ENCODE peak calls at places on chromosomes 4 and X, in four cellular contexts. M is HCT116, E is H1, Z is HepG2. R is an unnamed sample.

GRCh38 chr4:80035336-80035735 is 37.7 kb downstream of the ANTXR2 start:
- DNase-seq in M (no peak), E (no peak), Z (peak), R (no peak)

GRCh38 chr4:26088433-26088928 is 174.5 kb downstream of the SMIM20 start:
- DNase-seq in M (no peak), E (no peak), Z (no peak), R (no peak)

GRCh38 chr4:146379744-146380143 is 142.0 kb downstream of the SLC10A7 start:
- DNase-seq in M (no peak), E (no peak), Z (peak), R (no peak)

GRCh38 chr4:156754832-156755570 is 216.6 kb downstream of the PDGFC start:
- DNase-seq in M (no peak), E (no peak), Z (no peak), R (no peak)

GRCh38 chrX:386768-387575 is at the start of gene PPP2R3B:
- DNase-seq in M (peak), E (peak), Z (peak), R (peak)

GRCh38 chr4:146224331-146224966 is 10.1 kb downstream of the REELD1 start:
- DNase-seq in M (no peak), E (no peak), Z (no peak), R (no peak)

GRCh38 chr4:74793757-74794340 is 474 bp downstream of the BTC start:
- DNase-seq in M (no peak), E (peak), Z (peak), R (no peak)

GRCh38 chr4:122224348-122224747 is 72.2 kb downstream of the BLTP1 start:
- DNase-seq in M (no peak), E (no peak), Z (no peak), R (peak)

GRCh38 chr4:173167793-173168395 is 717 bp upstream of the GALNT7 start:
- DNase-seq in M (peak), E (no peak), Z (no peak), R (peak)

GRCh38 chr4:93834371-93835066 is 6.0 kb downstream of the ATOH1 start:
- DNase-seq in M (no peak), E (peak), Z (no peak), R (no peak)

GRCh38 chr4:163269874-163270273 is 62.5 kb downstream of the NPY1R start:
- DNase-seq in M (no peak), E (no peak), Z (no peak), R (peak)

GRCh38 chrX:129755779-129756650 is 17.2 kb downstream of the XPNPEP2 start:
- DNase-seq in M (no peak), E (no peak), Z (no peak), R (peak)

GRCh38 chr4:47209833-47210232 is 178.5 kb downstream of the GABRB1 start:
- DNase-seq in M (no peak), E (no peak), Z (no peak), R (no peak)
- TF ChIP-seq FOSL1 in M (no peak), E (no peak), Z (no peak), R (no peak)

DNA sequence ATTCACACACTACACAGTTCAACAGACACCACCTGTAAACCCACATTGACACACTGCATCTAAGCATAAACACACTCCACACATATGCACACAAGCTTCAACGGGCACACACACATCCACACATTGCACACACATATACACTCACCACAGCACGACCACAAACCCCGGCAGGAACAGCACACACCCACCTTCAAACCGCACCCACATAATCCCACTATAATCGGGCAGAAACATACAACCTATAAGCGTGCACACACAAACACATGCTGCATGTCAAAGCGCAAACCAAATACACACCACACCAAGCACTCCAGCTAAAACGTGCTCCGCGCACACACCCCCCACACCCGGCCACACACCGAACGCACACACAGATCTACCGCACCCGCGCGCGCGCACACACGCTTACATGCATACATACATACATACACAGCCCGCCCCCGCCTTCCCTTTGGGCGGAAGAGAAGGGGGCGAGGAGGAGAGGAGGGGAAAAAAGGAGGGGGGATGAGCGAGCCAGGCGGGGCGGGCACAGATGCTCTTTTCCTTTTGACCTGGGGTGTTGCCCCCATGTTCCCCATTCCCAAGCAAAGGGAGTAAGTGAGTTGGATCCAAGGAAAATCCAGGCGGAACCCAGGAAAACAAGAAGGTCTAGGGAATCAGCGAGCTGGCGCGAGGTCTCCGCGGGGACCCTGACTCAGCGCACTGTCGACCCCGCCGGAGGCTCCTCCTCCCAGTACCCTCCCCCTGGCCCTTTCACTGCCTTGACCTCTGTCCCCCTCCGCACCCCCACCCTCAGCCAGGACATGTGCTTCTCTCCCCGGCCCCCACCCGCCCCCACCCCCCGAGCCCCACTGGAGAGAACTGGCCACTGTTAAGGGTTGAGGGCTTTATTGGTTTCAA is 9.9 kb downstream of the ARHGAP36 start:
- DNase-seq in M (no peak), E (peak), Z (no peak), R (no peak)
- TF ChIP-seq FOSL1 in M (no peak), E (no peak), Z (no peak), R (no peak)

DNA sequence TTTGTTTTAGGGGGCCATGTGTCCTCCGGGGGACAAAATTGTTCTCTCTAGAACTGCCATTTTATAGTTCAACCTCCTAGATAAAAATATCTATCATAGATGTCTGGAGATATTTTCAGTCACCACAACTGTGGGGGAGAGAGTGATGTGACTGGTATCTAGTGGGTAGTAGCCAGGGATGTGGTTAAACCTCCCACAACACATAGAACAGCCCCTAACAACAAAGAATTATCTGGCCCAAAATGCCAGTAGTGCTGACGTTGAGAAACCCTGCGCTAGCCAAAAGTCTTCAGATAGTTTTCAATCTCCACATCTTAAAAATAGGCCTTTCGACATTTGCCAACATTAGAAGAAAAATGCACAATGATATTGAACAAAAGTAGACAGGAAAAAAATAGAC is 19.0 kb upstream of the SUPT20HL2 start:
- DNase-seq in M (no peak), E (no peak), Z (no peak), R (no peak)
- TF ChIP-seq FOSL1 in M (no peak), E (no peak), Z (no peak), R (no peak)

DNA sequence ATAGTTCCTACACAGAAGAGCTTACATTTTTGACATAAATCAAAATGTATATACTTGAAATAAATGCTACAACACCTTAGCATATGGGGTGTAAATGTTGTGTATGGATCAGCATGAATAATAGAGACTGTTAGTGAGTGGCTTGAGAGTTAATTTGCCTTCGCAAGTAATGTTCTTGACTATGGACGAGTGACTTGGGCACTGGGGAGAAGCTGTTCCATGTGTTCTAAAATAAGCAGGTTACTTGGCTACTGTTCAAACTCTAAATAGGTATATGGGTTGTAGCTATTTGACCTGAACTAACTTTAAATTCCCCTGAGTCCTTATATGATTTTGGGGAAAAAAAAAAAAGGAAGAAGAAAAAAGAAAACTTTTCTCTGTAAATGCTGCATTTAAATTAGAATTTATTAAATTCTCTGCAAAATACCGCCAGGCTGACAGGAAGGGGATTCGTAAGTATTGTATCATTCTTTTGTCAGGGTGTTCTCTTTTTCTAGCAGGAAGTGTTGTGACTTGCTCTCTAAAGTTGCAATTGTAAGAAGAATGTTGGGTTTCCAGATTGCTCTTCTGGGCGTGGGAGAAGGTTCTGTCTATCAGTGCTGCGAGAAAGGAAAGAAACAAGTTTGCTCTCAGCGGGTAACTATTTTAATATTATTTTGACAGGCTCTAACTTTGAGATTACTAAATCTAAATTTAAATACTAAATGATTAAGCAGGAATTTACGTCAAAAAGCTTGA is 32.2 kb downstream of the PLS3 start:
- DNase-seq in M (no peak), E (no peak), Z (no peak), R (no peak)
- TF ChIP-seq FOSL1 in M (no peak), E (no peak), Z (no peak), R (no peak)

DNA sequence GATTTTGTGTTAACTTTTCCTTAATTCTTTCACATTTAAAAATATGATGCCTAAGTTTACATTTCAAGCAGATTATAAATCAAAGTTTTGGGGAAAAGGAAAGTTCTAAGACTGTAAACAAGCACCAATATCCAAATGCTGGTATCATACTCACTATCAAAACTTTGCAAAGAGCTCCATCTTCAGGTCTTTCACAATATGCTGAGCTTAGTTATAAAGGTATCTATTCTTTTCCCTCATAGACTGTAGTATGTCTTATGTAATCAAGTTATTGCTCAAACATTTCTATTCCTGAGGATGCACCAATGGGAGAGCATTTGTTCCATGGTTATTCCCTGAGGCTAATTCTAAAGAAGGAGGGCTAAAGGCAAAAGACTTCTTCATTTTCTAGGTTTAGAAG is 207.9 kb upstream of the FAM241A start:
- DNase-seq in M (peak), E (no peak), Z (peak), R (no peak)
- TF ChIP-seq FOSL1 in M (no peak), E (no peak), Z (no peak), R (no peak)

DNA sequence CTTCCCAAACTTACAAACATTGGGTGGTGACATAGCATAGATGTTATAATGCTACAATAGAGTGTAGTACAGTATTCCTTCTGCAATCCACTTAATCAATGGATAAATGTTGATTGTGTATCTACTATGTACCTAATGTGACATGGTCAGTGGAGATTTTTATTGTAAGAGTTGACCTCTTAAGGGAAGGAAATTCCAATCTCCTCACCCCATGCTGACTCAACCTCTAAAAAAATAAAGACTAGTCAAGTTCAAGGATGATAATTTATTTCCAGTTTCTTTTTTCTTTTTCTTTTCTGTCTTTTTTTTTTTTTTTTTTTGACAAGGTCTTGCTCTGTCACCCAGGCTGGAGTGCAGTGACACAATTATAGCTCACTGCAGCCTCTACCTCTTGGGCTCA is 206.5 kb upstream of the STS start:
- DNase-seq in M (no peak), E (no peak), Z (no peak), R (no peak)
- TF ChIP-seq FOSL1 in M (no peak), E (no peak), Z (no peak), R (no peak)

GRCh38 chr4:167642250-167642649 is 408.0 kb upstream of the SPOCK3 start:
- DNase-seq in M (no peak), E (no peak), Z (no peak), R (no peak)

GRCh38 chr4:167645358-167645757 is 411.1 kb upstream of the SPOCK3 start:
- DNase-seq in M (no peak), E (no peak), Z (no peak), R (no peak)
- TF ChIP-seq FOSL1 in M (no peak), E (no peak), Z (no peak), R (no peak)

DNA sequence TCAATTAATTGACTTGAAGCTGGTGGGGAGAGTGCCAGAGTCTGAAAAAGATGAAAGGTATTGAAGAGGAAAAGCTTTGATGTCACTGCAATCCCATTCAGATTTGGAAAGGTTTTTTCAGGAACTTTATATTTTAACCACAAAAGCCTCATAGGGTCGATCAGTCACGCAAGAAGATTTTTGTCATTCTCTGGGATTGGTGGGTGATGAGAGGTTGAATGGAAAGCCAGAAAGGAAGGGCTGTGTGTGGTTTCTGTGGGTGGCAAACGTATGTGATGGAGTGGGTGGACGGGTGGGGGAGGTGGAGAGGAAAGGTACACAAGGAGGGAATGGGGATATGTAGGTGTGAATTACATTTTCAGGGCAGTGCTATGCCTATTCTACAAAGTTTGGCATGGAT is 173.8 kb upstream of the SCML1 start:
- DNase-seq in M (no peak), E (no peak), Z (no peak), R (no peak)
- TF ChIP-seq FOSL1 in M (no peak), E (no peak), Z (no peak), R (no peak)

GRCh38 chrX:102345916-102346315 is 93.9 kb downstream of the NXF2B start:
- DNase-seq in M (no peak), E (peak), Z (peak), R (peak)
- TF ChIP-seq FOSL1 in M (no peak), E (no peak), Z (no peak), R (no peak)

GRCh38 chr4:7415927-7416686 is 18.6 kb downstream of the PSAPL1 start:
- DNase-seq in M (no peak), E (no peak), Z (no peak), R (no peak)
- TF ChIP-seq FOSL1 in M (no peak), E (no peak), Z (no peak), R (no peak)

R was measured in K562.